ENCODE peak calls at places on chromosome 4, in four cellular contexts. W is K562, B is HepG2, V is Panc1. H is an unnamed sample.

GRCh38 chr4:52904421-52904820 is 42.3 kb downstream of the RASL11B start:
- DNase-seq in V (no peak), B (no peak), W (no peak), H (no peak)

GRCh38 chr4:113764720-113765264 is 3.3 kb upstream of the CAMK2D start:
- DNase-seq in B (peak; percentile 47), W (no peak), V (no peak), H (no peak)

GRCh38 chr4:47032405-47033106 is 1.2 kb downstream of the GABRB1 start:
- DNase-seq in V (peak; percentile 55), B (peak; percentile 37), W (peak; percentile 8), H (no peak)

GRCh38 chr4:19285146-19285545 is 966.6 kb upstream of the SLIT2 start:
- DNase-seq in V (no peak), B (no peak), W (no peak), H (no peak)

GRCh38 chr4:3527101-3527913 is 4.9 kb downstream of the LRPAP1 start:
- DNase-seq in V (no peak), W (no peak), B (no peak), H (no peak)

GRCh38 chr4:173332021-173332487 is 2.1 kb downstream of the HMGB2 start:
- DNase-seq in V (no peak), W (no peak), B (no peak), H (no peak)

GRCh38 chr4:110170861-110171260 is 27.6 kb downstream of the ELOVL6 start:
- DNase-seq in W (no peak), V (no peak), B (no peak), H (no peak)

GRCh38 chr4:31016322-31017061 is 296.3 kb downstream of the PCDH7 start:
- DNase-seq in W (no peak), B (no peak), V (no peak), H (no peak)

GRCh38 chr4:168385142-168385490 is 66.6 kb upstream of the DDX60 start:
- DNase-seq in B (no peak), V (no peak), W (no peak), H (no peak)

GRCh38 chr4:144597171-144597570 is 48.8 kb upstream of the HHIP start:
- DNase-seq in B (no peak), W (no peak), V (no peak), H (no peak)

GRCh38 chr4:73704314-73705055 is 35.9 kb upstream of the CXCL8 start:
- DNase-seq in W (peak; percentile 66), B (peak; percentile 48), V (peak; percentile 82), H (peak; percentile 82)

GRCh38 chr4:21596521-21596920 is 352.1 kb downstream of the KCNIP4 start:
- DNase-seq in W (no peak), V (no peak), B (no peak), H (no peak)

GRCh38 chr4:156495836-156496235 is 475.8 kb downstream of the PDGFC start:
- DNase-seq in V (no peak), W (no peak), B (no peak), H (no peak)

GRCh38 chr4:48025005-48025404 is 8.4 kb downstream of the NIPAL1 start:
- DNase-seq in W (no peak), B (no peak), V (no peak), H (no peak)

GRCh38 chr4:68498413-68499007 is 51.2 kb downstream of the TMPRSS11E start:
- DNase-seq in B (peak; percentile 78), V (peak; percentile 53), W (peak; percentile 27), H (peak; percentile 53)

GRCh38 chr4:15855804-15856475 is 77.8 kb downstream of the CD38 start:
- DNase-seq in B (no peak), V (no peak), W (no peak), H (no peak)

DNA sequence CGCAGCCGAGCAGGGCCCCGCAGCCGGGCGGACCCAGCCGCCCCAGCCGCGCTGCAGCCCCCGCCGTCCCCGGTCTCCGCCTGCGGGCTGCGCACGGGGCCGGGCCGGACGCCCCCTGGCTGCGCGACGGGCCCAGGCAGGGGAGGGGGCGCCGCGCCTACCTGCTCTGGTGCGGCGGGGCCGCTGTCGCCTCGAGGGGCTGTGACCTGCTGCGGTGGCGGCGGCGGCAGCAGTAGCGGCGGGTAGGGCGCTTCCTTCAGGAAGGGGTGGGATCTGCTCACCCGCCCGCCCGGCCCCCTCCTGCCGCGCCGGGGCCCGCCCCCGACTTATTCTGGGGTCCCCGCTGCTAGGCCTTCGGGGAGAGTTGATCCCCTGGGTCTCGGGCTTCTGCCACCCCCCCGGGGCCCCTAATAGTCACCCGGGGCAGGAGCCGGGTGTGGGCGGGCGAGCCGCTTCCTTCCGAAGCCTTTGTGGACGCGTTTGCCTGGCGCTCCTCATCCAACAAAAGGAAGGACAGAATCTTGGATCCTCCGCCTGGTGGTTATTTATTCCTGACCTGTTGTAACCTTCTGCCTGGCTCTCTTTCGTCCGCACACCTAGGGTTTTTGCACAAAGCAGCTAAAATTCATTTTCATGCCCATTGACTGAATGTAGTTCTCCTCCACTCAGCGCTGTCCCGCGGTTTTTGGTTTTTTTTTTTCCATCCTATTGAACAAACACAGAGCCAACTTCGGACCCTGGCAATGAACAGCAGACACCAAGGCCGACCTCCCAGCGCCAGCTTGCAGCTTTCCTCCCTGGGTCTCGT is at the start of gene TMEM150C:
- DNase-seq in W (no peak), B (no peak), V (no peak), H (no peak)
- TF ChIP-seq TCF7L2 in W (no peak), B (no peak), V (no peak), H (no peak)

DNA sequence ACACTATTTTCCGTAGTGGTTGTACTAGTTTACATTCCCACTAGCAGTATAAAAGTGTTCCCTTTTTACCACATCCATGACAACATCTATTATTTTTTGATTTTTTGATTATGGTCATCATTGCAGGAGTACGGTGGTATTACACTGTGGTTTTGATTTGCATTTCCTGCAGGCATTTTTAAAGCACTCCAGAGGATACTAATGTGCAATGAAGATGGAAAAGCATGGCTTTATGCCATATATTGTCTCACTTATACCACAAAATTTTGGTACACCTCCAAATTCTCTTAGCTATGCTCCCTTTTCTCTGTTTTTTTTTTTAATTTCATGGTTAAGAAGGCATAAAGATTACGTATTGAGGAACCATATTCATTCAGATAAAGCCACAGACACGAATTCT is 35.1 kb upstream of the NPY2R start:
- DNase-seq in B (no peak), V (no peak), W (no peak), H (no peak)
- TF ChIP-seq TCF7L2 in B (no peak), V (no peak), W (no peak), H (no peak)

DNA sequence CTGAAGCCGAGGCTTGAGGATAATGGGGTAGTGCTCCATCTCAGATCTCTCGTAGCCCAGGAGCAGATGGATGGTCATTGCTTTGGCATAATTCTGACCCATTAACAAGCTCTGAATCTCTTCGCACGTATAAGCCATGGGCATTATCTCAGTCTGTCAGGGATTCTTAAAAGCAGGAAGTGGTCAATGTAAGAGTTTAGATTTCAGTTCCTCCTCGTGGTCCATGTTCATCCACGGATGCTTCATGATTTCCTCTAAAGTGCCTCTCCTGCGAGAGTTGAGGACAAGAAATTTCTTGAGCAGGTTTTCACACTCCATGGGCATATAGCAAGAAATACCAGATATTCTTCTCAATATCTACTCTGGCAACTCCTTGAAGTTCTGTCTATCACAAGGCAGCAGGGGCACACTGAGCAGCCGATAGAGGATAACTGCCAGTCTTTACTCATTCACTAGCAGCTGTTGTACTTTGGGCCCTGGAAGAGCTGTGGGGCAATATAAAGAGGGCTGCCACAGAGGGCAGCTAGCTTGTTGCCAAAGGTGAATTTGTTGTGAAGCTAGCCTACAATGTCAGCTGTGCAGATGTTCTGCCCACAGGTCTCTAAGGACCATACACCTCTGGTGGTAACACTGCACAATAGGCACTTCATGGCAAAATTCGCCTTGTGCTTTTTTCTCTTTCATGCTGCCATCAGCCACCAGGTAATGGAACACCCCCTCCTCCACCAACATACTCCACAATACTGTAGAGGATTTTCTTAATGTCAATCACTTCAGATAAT is 52.0 kb upstream of the WDR17 start:
- DNase-seq in W (no peak), B (no peak), V (no peak), H (no peak)
- TF ChIP-seq TCF7L2 in W (no peak), B (no peak), V (no peak), H (no peak)

GRCh38 chr4:137994858-137995257 is 247.3 kb downstream of the SLC7A11 start:
- DNase-seq in V (no peak), B (no peak), W (no peak), H (no peak)
- TF ChIP-seq TCF7L2 in V (no peak), B (no peak), W (no peak), H (no peak)

GRCh38 chr4:26584725-26585124 is 841 bp downstream of the TBC1D19 start:
- DNase-seq in W (no peak), V (no peak), B (no peak), H (no peak)
- TF ChIP-seq TCF7L2 in W (no peak), V (no peak), B (no peak), H (no peak)

GRCh38 chr4:153274967-153275366 is 69.5 kb upstream of the MND1 start:
- DNase-seq in V (no peak), B (no peak), W (no peak), H (no peak)
- TF ChIP-seq TCF7L2 in V (no peak), B (no peak), W (no peak), H (no peak)

GRCh38 chr4:23374280-23374679 is 515.6 kb downstream of the PPARGC1A start:
- DNase-seq in W (no peak), V (no peak), B (no peak), H (no peak)
- TF ChIP-seq TCF7L2 in W (no peak), V (no peak), B (no peak), H (no peak)

DNA sequence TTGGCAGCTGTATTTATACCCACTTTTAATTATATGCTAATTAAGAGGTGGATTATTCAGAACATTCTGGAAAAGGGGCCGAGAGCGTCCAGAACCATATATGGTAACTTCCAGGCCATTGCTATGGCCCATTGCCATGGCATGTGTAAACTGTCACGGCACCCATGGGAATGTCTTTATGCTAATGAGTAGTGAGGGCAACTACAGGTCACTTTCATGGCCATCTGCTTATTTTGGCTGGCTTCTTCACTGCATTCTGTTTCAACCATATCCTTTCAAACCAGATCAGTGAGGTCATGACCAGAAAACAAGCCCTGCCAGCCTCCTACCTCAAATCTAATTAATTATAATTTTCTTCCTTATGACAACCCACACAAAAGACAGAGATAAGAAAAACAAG is 183.5 kb downstream of the EVC2 start:
- DNase-seq in W (no peak), B (no peak), V (no peak), H (no peak)
- TF ChIP-seq TCF7L2 in W (no peak), B (no peak), V (no peak), H (no peak)

GRCh38 chr4:108560624-108561023 is 59.8 kb upstream of the RPL34 start:
- DNase-seq in W (no peak), B (no peak), V (no peak), H (no peak)
- TF ChIP-seq TCF7L2 in W (no peak), B (no peak), V (no peak), H (no peak)

DNA sequence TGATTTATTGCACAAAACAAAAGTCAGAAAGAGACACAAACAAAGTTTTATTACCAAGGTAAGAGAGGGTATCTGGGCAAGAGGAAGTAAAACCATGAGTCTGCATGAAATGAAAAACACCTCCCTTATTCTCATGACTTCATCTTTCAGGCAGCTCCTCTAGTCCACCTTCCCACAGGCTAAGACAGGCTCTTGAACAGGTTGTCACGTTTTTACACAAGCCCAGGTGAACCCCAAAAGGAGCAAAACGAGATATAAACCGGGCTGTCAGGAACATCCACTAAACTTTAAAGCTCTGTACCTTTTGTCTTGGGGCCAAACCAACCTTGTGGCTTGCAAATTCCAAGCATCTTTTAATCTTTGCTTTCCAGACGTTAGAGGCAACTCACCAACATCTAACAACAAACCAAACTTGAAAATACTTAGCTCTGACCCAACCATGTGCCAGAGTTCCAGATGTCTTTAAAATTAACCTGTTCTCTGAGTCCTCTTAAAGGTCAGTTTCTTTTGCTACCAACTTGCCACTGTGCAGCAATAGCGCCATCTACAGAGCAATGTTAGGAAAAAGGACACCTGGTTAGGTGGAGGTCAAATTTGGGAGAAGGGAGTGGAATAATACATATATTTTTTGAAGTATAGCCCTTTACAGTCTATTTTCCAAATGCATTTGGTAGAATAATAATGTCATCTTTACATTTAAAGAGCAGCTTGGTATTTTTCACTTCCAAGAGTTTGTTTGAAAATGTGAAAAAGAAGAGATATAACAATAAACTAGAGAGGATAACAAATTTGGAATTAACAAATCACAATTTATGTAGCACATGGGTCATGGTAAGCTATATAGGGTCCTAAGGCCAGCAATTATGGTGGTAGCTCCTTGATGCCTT is 73.1 kb downstream of the QRFPR start:
- DNase-seq in W (peak; percentile 25), V (peak; percentile 35), B (peak; percentile 34), H (peak; percentile 63)
- TF ChIP-seq TCF7L2 in W (no peak), V (no peak), B (no peak), H (no peak)